ENCODE peak calls at places on chromosomes 6 and 20, in four cellular contexts. D is Panc1, T is HCT116, O is stomach. K is an unnamed sample. For H3K4me1, the result is how much of the 10 kb centered on the place peaks cover.

GRCh38 chr6:16136086-16136485 is 7.2 kb downstream of the MYLIP start:
- DNase-seq in D (no peak), T (no peak), O (no peak), K (no peak)

GRCh38 chr6:69801225-69801624 is 4.4 kb upstream of the LMBRD1 start:
- DNase-seq in D (no peak), T (no peak), O (no peak), K (no peak)

GRCh38 chr20:1292620-1293019 is 26.5 kb downstream of the SNPH start:
- DNase-seq in D (no peak), T (no peak), O (no peak), K (no peak)

GRCh38 chr6:24667378-24667803 is 514 bp downstream of the ACOT13 start:
- DNase-seq in D (no peak), T (no peak), O (no peak), K (peak)

GRCh38 chr6:3908223-3908622 is 59.0 kb downstream of the FAM50B start:
- DNase-seq in D (no peak), T (no peak), O (no peak), K (no peak)

GRCh38 chr6:217048-217659 is 75.1 kb upstream of the DUSP22 start:
- DNase-seq in D (no peak), T (peak), O (peak), K (peak)

GRCh38 chr6:64815718-64816117 is 891.3 kb downstream of the EYS start:
- DNase-seq in D (no peak), T (no peak), O (no peak), K (no peak)

GRCh38 chr6:13413906-13414555 is 73.4 kb downstream of the GFOD1 start:
- DNase-seq in D (no peak), T (no peak), O (no peak), K (no peak)

GRCh38 chr6:150391890-150392289 is 23.1 kb downstream of the IYD start:
- DNase-seq in D (no peak), T (no peak), O (no peak), K (no peak)

GRCh38 chr6:37036146-37036545 is 30.7 kb downstream of the FGD2 start:
- DNase-seq in D (no peak), T (no peak), O (no peak), K (no peak)

GRCh38 chr6:143836150-143836549 is 7.0 kb upstream of the LTV1 start:
- DNase-seq in D (no peak), T (no peak), O (no peak), K (no peak)

GRCh38 chr6:35165630-35166071 is 24.5 kb upstream of the TCP11 start:
- DNase-seq in D (peak), T (no peak), O (peak), K (no peak)

GRCh38 chr20:61975411-61975810 is 90.3 kb downstream of the TAF4 start:
- DNase-seq in D (no peak), T (no peak), O (no peak), K (no peak)

GRCh38 chr20:63957004-63957689 is 931 bp upstream of the UCKL1 start:
- DNase-seq in D (no peak), T (peak), O (peak), K (peak)

GRCh38 chr6:11277275-11278206 is 45.1 kb upstream of the NEDD9 start:
- DNase-seq in D (no peak), T (no peak), O (no peak), K (peak)

GRCh38 chr6:155872961-155873360 is 417.3 kb upstream of the NOX3 start:
- DNase-seq in D (no peak), T (no peak), O (no peak), K (no peak)

GRCh38 chr6:95797054-95797453 is 218.7 kb upstream of the FUT9 start:
- DNase-seq in D (no peak), T (no peak), O (no peak), K (no peak)

GRCh38 chr6:89487864-89488263 is 54.9 kb downstream of the ANKRD6 start:
- DNase-seq in D (no peak), T (no peak), O (no peak), K (no peak)

GRCh38 chr6:106666290-106667021 is 37.1 kb downstream of the QRSL1 start:
- DNase-seq in D (no peak), T (no peak), O (no peak), K (no peak)

GRCh38 chr20:9270831-9271230 is 201.9 kb downstream of the PLCB4 start:
- DNase-seq in D (no peak), T (no peak), O (no peak), K (no peak)

DNA sequence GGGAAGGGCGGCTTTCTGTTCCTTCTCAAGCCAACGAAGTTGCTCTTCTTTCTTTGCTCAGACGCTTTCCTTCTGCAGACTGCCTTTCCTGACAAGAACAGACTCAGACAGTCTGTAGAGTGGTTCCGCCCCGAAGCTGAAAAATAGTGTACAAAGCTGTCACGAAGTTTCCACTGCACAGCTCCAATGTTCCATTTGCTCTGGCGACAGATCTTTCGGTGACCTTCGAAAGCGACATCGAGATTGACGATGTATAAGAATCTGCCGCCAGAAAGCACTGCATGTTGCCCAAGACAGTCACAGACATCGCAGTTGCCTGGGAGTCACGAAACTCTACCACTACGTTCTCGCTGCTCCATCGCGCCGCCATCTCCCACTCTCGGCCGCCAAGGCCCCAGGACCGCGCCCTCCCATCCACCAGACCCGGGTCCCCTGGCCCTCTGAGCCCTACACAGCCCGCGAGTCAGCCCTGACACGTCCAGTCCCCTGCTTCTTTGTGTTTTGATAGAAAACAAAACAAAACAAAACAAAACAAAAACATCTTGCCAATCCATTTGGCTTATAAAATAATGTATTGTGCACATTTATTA is 42.1 kb upstream of the ZNF184 start:
- DNase-seq in D (no peak), T (no peak), O (no peak), K (no peak)
- H3K4me3 ChIP-seq in D (peak), T (no peak), O (no peak), K (no peak)

GRCh38 chr20:7505152-7505834 is 435.0 kb downstream of the HAO1 start:
- DNase-seq in D (no peak), T (no peak), O (no peak), K (no peak)
- TF ChIP-seq CTCF in D (no peak), T (no peak), O (no peak), K (no peak)

DNA sequence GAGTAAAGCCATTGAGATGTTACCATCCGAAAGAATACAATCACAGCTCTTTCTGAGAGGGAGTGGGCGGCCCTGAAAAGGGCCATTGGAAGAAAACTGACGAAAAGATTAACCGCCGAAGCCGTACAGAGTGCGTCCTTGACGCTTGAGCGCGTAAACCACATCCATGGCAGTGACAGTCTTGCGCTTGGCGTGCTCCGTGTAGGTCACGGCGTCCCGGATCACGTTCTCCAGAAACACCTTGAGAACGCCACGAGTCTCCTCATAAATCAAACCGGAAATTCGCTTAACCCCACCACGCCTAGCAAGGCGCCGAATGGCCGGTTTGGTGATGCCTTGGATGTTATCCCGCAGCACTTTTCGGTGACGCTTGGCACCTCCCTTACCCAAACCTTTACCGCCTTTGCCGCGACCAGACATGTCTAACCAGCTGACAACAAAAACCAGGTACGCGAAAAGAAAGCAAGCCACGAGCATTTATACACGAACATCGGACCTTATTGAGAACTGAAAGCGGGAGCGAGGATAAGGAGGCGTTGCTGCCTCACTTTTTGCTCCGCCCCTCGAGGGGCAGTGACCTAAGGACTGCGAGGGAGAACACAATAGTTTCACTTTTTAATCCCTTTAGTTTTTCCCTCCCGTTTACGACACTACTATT is 60.3 kb upstream of the HFE start:
- DNase-seq in D (peak), T (peak), O (peak), K (peak)
- H3K4me1 ChIP-seq in D (half or more), T (half or more), O (under half), K (under half)

GRCh38 chr6:7138921-7139358 is 31.2 kb downstream of the RREB1 start:
- DNase-seq in D (no peak), T (peak), O (peak), K (no peak)

GRCh38 chr6:7138111-7138510 is 30.4 kb downstream of the RREB1 start:
- DNase-seq in D (no peak), T (no peak), O (no peak), K (no peak)

GRCh38 chr6:7140631-7141366 is 33.0 kb downstream of the RREB1 start:
- DNase-seq in D (no peak), T (peak), O (peak), K (peak)

GRCh38 chr6:7142228-7142801 is 34.6 kb downstream of the RREB1 start:
- DNase-seq in D (no peak), T (no peak), O (no peak), K (no peak)

GRCh38 chr6:7139835-7140470 is 32.2 kb downstream of the RREB1 start:
- DNase-seq in D (no peak), T (no peak), O (no peak), K (no peak)
- H3K4me3 ChIP-seq in D (peak), T (peak), O (no peak), K (peak)

DNA sequence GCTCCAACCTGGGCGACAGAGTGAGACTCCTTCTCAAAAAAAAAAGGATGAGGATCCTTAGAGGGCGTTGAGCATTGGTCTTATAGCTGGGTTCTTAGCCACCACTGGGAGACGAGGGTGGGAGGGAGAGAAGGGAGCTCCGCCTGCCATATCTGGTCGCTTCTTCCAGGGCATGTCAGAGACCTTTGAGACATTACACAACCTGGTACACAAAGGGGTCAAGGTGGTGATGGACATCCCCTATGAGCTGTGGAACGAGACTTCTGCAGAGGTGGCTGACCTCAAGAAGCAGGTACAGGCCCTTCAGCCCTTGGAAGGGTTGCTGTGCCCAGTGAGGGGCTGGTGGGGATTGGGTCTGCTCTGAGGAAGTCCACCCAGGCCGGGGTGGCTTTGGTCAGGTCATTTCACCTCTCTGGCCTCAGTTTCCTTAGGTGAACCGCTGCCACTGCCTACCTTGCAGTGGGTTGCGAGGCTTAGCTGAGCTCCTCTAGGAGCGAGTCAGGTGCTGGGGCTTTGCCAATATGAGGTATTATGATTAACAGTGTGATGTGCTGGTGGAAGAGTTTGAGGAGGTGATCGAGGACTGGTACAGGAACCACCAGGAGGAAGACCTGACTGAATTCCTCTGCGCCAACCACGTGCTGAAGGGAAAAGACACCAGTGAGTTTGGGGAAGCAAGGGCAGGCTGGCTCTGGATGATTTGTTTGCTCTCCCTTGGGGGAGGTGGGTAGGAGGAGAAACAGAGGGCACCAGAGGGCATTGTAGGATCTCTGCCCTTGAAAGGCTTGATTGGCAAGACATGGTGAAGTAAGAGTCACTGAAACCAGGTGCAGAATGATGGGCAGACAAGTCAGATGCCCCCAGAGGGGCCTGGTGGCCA is 8.5 kb downstream of the CNPY3 start:
- DNase-seq in D (no peak), T (no peak), O (no peak), K (no peak)
- TF ChIP-seq CTCF in D (no peak), T (no peak), O (no peak), K (no peak)

GRCh38 chr20:38156888-38157634 is 8.0 kb downstream of the TGM2 start:
- DNase-seq in D (no peak), T (no peak), O (no peak), K (no peak)

GRCh38 chr20:38157635-38158495 is 7.2 kb downstream of the TGM2 start:
- DNase-seq in D (no peak), T (no peak), O (no peak), K (no peak)

GRCh38 chr20:38156280-38156679 is 8.8 kb downstream of the TGM2 start:
- DNase-seq in D (no peak), T (no peak), O (no peak), K (no peak)

GRCh38 chr20:38153401-38153800 is 11.7 kb downstream of the TGM2 start:
- DNase-seq in D (no peak), T (no peak), O (no peak), K (no peak)

DNA sequence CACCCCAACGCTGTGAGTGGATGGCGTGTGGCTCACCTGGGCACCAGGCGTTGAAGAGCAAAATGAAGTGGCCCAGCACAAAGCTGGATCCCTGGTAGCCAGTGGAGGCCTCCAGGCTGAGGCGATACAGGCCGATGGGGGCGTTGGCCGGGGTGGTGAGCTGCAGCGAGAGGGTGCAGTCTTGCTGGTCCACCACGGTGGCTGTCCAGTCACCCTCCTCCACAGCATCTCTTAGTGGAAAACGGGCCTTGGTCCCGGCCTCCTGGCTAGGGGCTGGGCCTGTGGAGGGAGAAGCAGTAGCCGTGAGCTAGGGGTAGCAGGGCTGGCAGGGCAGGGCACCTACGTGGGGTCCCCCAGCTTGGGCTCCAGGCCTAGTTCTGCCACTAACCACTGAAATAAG is 9.3 kb downstream of the TGM2 start:
- DNase-seq in D (no peak), T (no peak), O (no peak), K (no peak)
- H3K4me1 ChIP-seq in D (under half), T (under half), O (half or more), K (under half)